ENCODE peak calls at places on chromosomes 2 and 18, in four cellular contexts. Q is neuronal stem cell, A is IMR-90, E is mesenchymal stem cell. O is an unnamed sample.

GRCh38 chr18:32937007-32937540 is 164.3 kb upstream of the KLHL14 start:
- DNase-seq in E (peak), Q (no peak), A (no peak), O (no peak)

GRCh38 chr2:75466708-75467311 is 93.9 kb downstream of the EVA1A start:
- DNase-seq in E (peak), Q (peak), A (peak), O (peak)

GRCh38 chr2:85390941-85391669 is 19.1 kb downstream of the CAPG start:
- DNase-seq in A (peak), Q (no peak), E (peak), O (peak)

GRCh38 chr2:230891108-230891507 is 26.4 kb downstream of the ITM2C start:
- DNase-seq in A (no peak), Q (no peak), E (peak), O (no peak)

GRCh38 chr2:34096552-34097171 is 497.6 kb upstream of the FAM98A start:
- DNase-seq in E (peak), A (peak), Q (peak), O (peak)

GRCh38 chr2:178392215-178392614 is 58.8 kb downstream of the PRKRA start:
- DNase-seq in A (peak), Q (no peak), E (no peak), O (no peak)

GRCh38 chr2:58633576-58634365 is 392.6 kb upstream of the FANCL start:
- DNase-seq in Q (no peak), A (no peak), E (peak), O (no peak)

GRCh38 chr2:127479219-127479825 is 47.0 kb downstream of the IWS1 start:
- DNase-seq in Q (peak), E (peak), A (peak), O (no peak)

GRCh38 chr2:190534310-190535118 is at the start of gene NEMP2:
- DNase-seq in A (peak), Q (peak), E (peak), O (peak)

GRCh38 chr2:197786010-197786877 is 1.1 kb upstream of the BOLL start:
- DNase-seq in E (no peak), A (no peak), Q (peak), O (peak)

GRCh38 chr2:70301344-70302194 is at the start of gene FAM136A:
- DNase-seq in E (peak), A (peak), Q (peak), O (peak)

GRCh38 chr18:11108956-11109355 is 40.4 kb downstream of the PIEZO2 start:
- DNase-seq in E (peak), A (no peak), Q (no peak), O (no peak)

GRCh38 chr18:26865557-26865956 is at the start of gene AQP4:
- DNase-seq in E (no peak), A (no peak), Q (no peak), O (peak)

GRCh38 chr2:68009526-68009925 is 53.3 kb downstream of the C1D start:
- DNase-seq in A (no peak), E (no peak), Q (no peak), O (no peak)

GRCh38 chr18:55302337-55302833 is 285.6 kb downstream of the TCF4 start:
- DNase-seq in Q (no peak), A (peak), E (no peak), O (peak)

GRCh38 chr2:101328474-101329007 is 20.0 kb upstream of the RNF149 start:
- DNase-seq in A (peak), E (peak), Q (no peak), O (no peak)

GRCh38 chr18:76827205-76827885 is 5.0 kb downstream of the ZNF236 start:
- DNase-seq in A (peak), Q (no peak), E (peak), O (no peak)

GRCh38 chr2:102417946-102418345 is 5.0 kb upstream of the IL18RAP start:
- DNase-seq in Q (no peak), E (no peak), A (no peak), O (no peak)

GRCh38 chr2:134324942-134325341 is 71.1 kb downstream of the MGAT5 start:
- DNase-seq in A (no peak), E (peak), Q (no peak), O (no peak)

GRCh38 chr18:35982404-35983114 is 10.1 kb downstream of the RMP24 start:
- DNase-seq in Q (no peak), E (peak), A (peak), O (no peak)

GRCh38 chr2:20304411-20304810 is 46.2 kb downstream of the PUM2 start:
- DNase-seq in A (peak), E (peak), Q (no peak), O (no peak)

GRCh38 chr2:9565436-9566153 is 10.0 kb upstream of the ADAM17 start:
- DNase-seq in E (peak), Q (no peak), A (peak), O (no peak)

GRCh38 chr2:50535971-50536759 is 495.8 kb downstream of the NRXN1 start:
- DNase-seq in A (peak), E (peak), Q (peak), O (no peak)

GRCh38 chr2:24721470-24721869 is 71.7 kb downstream of the PTRHD1 start:
- DNase-seq in A (peak), Q (no peak), E (peak), O (no peak)

GRCh38 chr2:84865181-84865783 is 15.6 kb downstream of the TRABD2A start:
- DNase-seq in Q (no peak), E (peak), A (peak), O (no peak)

GRCh38 chr2:231390667-231391066 is 4.8 kb upstream of the B3GNT7 start:
- DNase-seq in A (no peak), Q (no peak), E (no peak), O (no peak)

GRCh38 chr2:168986544-168986943 is 44.6 kb downstream of the ABCB11 start:
- DNase-seq in E (no peak), A (no peak), Q (no peak), O (no peak)

GRCh38 chr2:25664531-25665307 is 8.7 kb downstream of the DTNB start:
- DNase-seq in Q (peak), E (peak), A (peak), O (peak)

GRCh38 chr2:171281116-171281515 is 120.4 kb upstream of the TLK1 start:
- DNase-seq in Q (no peak), A (no peak), E (no peak), O (no peak)

GRCh38 chr2:227545990-227546389 is 52.7 kb upstream of the SCYGR2 start:
- DNase-seq in Q (no peak), A (no peak), E (no peak), O (peak)

GRCh38 chr2:32663864-32664263 is 36.0 kb downstream of the TTC27 start:
- DNase-seq in Q (no peak), A (peak), E (no peak), O (no peak)

GRCh38 chr2:20065885-20066602 is 14.6 kb upstream of the LAPTM4A start:
- DNase-seq in Q (no peak), A (peak), E (peak), O (no peak)

GRCh38 chr2:12300927-12301326 is 415.8 kb upstream of the TRIB2 start:
- DNase-seq in Q (no peak), E (peak), A (peak), O (no peak)

GRCh38 chr2:136025057-136025973 is 39.9 kb upstream of the DARS1 start:
- DNase-seq in Q (peak), A (peak), E (peak), O (peak)

GRCh38 chr2:150977296-150977695 is 284.4 kb downstream of the RBM43 start:
- DNase-seq in E (no peak), A (no peak), Q (no peak), O (peak)

GRCh38 chr2:182077023-182077422 is 91.4 kb downstream of the PPP1R1C start:
- DNase-seq in A (peak), E (peak), Q (no peak), O (no peak)
- H3K23ac ChIP-seq in A (no peak), E (no peak), Q (no peak), O (no peak)

DNA sequence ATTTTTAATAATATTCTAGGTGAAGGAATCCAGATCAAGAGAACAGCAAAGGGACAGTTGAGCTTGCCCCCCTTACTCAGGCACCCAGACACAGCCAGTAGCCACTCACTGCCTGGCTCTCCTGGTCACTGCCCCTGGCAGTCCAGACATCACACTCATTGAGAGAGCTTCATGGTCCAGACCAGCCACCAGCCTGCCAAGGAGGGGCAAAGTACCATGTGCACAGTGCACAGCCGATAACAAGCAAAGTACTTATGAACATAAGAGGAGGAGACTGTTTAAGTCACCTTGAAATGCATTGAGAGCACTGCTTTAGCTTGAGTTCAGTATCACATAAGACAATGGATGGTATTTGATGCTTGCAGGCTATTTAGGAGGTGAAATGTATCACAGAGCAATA is 21.6 kb upstream of the CYRIA start:
- DNase-seq in Q (no peak), A (no peak), E (no peak), O (no peak)
- H3K23ac ChIP-seq in Q (no peak), A (no peak), E (no peak), O (no peak)

DNA sequence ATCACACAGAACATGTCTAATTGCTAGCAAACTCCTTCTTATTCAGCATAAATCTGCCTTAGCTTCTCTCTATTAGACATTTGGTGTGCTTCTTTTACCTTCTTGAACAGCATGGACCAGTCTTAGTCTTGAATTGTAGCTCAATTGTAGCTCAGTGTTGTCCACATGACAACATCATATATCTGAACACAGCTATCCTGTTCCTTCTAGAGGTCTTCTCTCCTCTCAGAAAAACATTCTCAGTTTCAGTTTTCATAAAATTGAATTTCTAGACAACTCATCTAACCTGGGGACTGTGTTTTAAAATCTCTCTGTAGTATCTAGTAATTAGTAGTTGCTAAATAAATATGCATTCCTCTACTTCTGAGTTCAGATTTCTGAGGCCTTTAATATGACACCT is 47.6 kb downstream of the CPO start:
- DNase-seq in E (no peak), Q (no peak), A (no peak), O (no peak)
- H3K23ac ChIP-seq in E (no peak), Q (no peak), A (no peak), O (no peak)

GRCh38 chr2:8414946-8415869 is 266.6 kb upstream of the ID2 start:
- DNase-seq in Q (no peak), E (no peak), A (no peak), O (no peak)
- H3K23ac ChIP-seq in Q (no peak), E (no peak), A (no peak), O (no peak)

O was measured in H9.